ENCODE peak calls at places on chromosomes 13 and 19, in five cellular contexts. One of them, this sample, is unnamed.
A peak's percentile ranks its signal among the peaks of the same experiment; 100 is the strongest.

GRCh38 chr13:110263906-110264305 is 43.1 kb downstream of the COL4A1 start:
- DNase-seq in H1: peak; percentile 44
- DNase-seq in NT2/D1: no peak
- DNase-seq in GM12878: no peak
- DNase-seq in HepG2: no peak
- DNase-seq in this sample: no peak

GRCh38 chr19:32318884-32319520 is 26.4 kb upstream of the ZNF507 start:
- DNase-seq in HepG2: no peak
- DNase-seq in H1: peak; percentile 73
- DNase-seq in GM12878: no peak
- DNase-seq in NT2/D1: peak; percentile 42
- DNase-seq in this sample: peak; percentile 60

GRCh38 chr13:48595330-48596127 is 58.2 kb upstream of the CYSLTR2 start:
- DNase-seq in HepG2: peak; percentile 79
- DNase-seq in NT2/D1: no peak
- DNase-seq in GM12878: no peak
- DNase-seq in H1: peak; percentile 50
- DNase-seq in this sample: peak; percentile 36

GRCh38 chr13:114009590-114010400 is 35.9 kb upstream of the C13orf46 start:
- DNase-seq in H1: no peak
- DNase-seq in GM12878: no peak
- DNase-seq in HepG2: no peak
- DNase-seq in NT2/D1: no peak
- DNase-seq in this sample: no peak

GRCh38 chr19:10068205-10068604 is 17.9 kb upstream of the SHFL start:
- DNase-seq in NT2/D1: no peak
- DNase-seq in GM12878: no peak
- DNase-seq in H1: no peak
- DNase-seq in HepG2: no peak
- DNase-seq in this sample: no peak

GRCh38 chr13:46810440-46810839 is 13.5 kb upstream of the ESD start:
- DNase-seq in GM12878: no peak
- DNase-seq in H1: no peak
- DNase-seq in NT2/D1: no peak
- DNase-seq in HepG2: no peak
- DNase-seq in this sample: no peak

GRCh38 chr13:104594801-104595200 is 1528.6 kb upstream of the SLC10A2 start:
- DNase-seq in H1: no peak
- DNase-seq in HepG2: no peak
- DNase-seq in NT2/D1: no peak
- DNase-seq in GM12878: no peak
- DNase-seq in this sample: no peak

GRCh38 chr13:49731766-49732165 is 40.5 kb upstream of the EBPL start:
- DNase-seq in H1: no peak
- DNase-seq in HepG2: no peak
- DNase-seq in NT2/D1: no peak
- DNase-seq in GM12878: no peak
- DNase-seq in this sample: no peak

GRCh38 chr13:30791354-30791921 is 56.1 kb downstream of the ALOX5AP start:
- DNase-seq in GM12878: no peak
- DNase-seq in H1: no peak
- DNase-seq in HepG2: no peak
- DNase-seq in NT2/D1: no peak
- DNase-seq in this sample: no peak

GRCh38 chr19:43674630-43674982 is 4.6 kb upstream of the PLAUR start:
- DNase-seq in H1: no peak
- DNase-seq in NT2/D1: no peak
- DNase-seq in HepG2: no peak
- DNase-seq in GM12878: no peak
- DNase-seq in this sample: no peak

GRCh38 chr19:15557223-15557622 is 48.9 kb downstream of the CYP4F22 start:
- DNase-seq in GM12878: no peak
- DNase-seq in HepG2: no peak
- DNase-seq in H1: no peak
- DNase-seq in NT2/D1: no peak
- DNase-seq in this sample: no peak

GRCh38 chr13:95614641-95615245 is 29.8 kb downstream of the DZIP1 start:
- DNase-seq in GM12878: no peak
- DNase-seq in NT2/D1: no peak
- DNase-seq in HepG2: no peak
- DNase-seq in H1: no peak
- DNase-seq in this sample: no peak

GRCh38 chr13:42836930-42837329 is 55.5 kb downstream of the FAM216B start:
- DNase-seq in HepG2: no peak
- DNase-seq in NT2/D1: no peak
- DNase-seq in GM12878: no peak
- DNase-seq in H1: no peak
- DNase-seq in this sample: peak; percentile 19

GRCh38 chr19:55493052-55493649 is 4.9 kb downstream of the SSC5D start:
- DNase-seq in H1: no peak
- DNase-seq in HepG2: no peak
- DNase-seq in NT2/D1: no peak
- DNase-seq in GM12878: no peak
- DNase-seq in this sample: no peak

GRCh38 chr13:73168226-73168992 is 109.6 kb downstream of the KLF5 start:
- DNase-seq in NT2/D1: no peak
- DNase-seq in H1: no peak
- DNase-seq in GM12878: no peak
- DNase-seq in HepG2: no peak
- DNase-seq in this sample: no peak

GRCh38 chr13:75432811-75433244 is 49.1 kb downstream of the TBC1D4 start:
- DNase-seq in H1: no peak
- DNase-seq in HepG2: no peak
- DNase-seq in NT2/D1: no peak
- DNase-seq in GM12878: no peak
- DNase-seq in this sample: no peak

GRCh38 chr19:48400018-48400742 is 6.7 kb downstream of the GRIN2D start:
- DNase-seq in NT2/D1: no peak
- DNase-seq in GM12878: no peak
- DNase-seq in H1: peak; percentile 88
- DNase-seq in HepG2: peak; percentile 50
- DNase-seq in this sample: peak; percentile 81

GRCh38 chr13:69589531-69589930 is 518.1 kb upstream of the ATXN8OS start:
- DNase-seq in H1: no peak
- DNase-seq in NT2/D1: no peak
- DNase-seq in GM12878: no peak
- DNase-seq in HepG2: no peak
- DNase-seq in this sample: no peak

GRCh38 chr13:69580255-69580654 is 527.4 kb upstream of the ATXN8OS start:
- DNase-seq in HepG2: no peak
- DNase-seq in NT2/D1: peak; percentile 6
- DNase-seq in H1: no peak
- DNase-seq in GM12878: no peak
- DNase-seq in this sample: no peak

GRCh38 chr13:69591437-69591836 is 516.2 kb upstream of the ATXN8OS start:
- DNase-seq in GM12878: no peak
- DNase-seq in HepG2: no peak
- DNase-seq in H1: no peak
- DNase-seq in NT2/D1: no peak
- DNase-seq in this sample: no peak

GRCh38 chr13:69585656-69586055 is 522.0 kb upstream of the ATXN8OS start:
- DNase-seq in GM12878: no peak
- DNase-seq in HepG2: no peak
- DNase-seq in NT2/D1: no peak
- DNase-seq in H1: no peak
- DNase-seq in this sample: no peak
- TF ChIP-seq SUZ12 in GM12878: no peak
- TF ChIP-seq SUZ12 in HepG2: no peak
- TF ChIP-seq SUZ12 in NT2/D1: no peak
- TF ChIP-seq SUZ12 in H1: no peak
- TF ChIP-seq SUZ12 in this sample: no peak

DNA sequence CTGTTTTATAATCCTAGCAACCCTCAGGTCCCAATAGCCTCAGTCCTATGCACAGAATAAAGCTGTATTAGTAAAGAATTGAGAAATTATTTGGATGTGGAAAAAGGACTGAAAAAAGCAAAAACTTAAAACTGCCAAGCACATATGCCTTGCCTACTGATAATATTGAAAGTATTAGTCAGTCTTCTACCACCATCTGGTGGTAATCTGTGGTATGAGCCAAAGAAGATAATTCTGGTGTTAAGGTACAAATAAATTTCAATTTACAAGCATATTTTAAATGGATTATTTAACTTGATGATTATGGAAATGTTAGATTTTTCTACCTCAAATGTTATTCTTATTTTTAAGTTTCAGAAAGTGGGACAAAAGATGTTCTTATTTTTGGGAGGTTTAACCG is 460.3 kb upstream of the KLHL1 start:
- DNase-seq in H1: no peak
- DNase-seq in GM12878: peak; percentile 5
- DNase-seq in HepG2: peak; percentile 25
- DNase-seq in NT2/D1: peak; percentile 5
- DNase-seq in this sample: peak; percentile 64
- TF ChIP-seq SUZ12 in H1: no peak
- TF ChIP-seq SUZ12 in GM12878: no peak
- TF ChIP-seq SUZ12 in HepG2: no peak
- TF ChIP-seq SUZ12 in NT2/D1: no peak
- TF ChIP-seq SUZ12 in this sample: no peak

GRCh38 chr13:35791191-35791902 is 314.9 kb upstream of the MAB21L1 start:
- DNase-seq in H1: no peak
- DNase-seq in NT2/D1: no peak
- DNase-seq in GM12878: no peak
- DNase-seq in HepG2: no peak
- DNase-seq in this sample: no peak
- TF ChIP-seq SUZ12 in H1: no peak
- TF ChIP-seq SUZ12 in NT2/D1: no peak
- TF ChIP-seq SUZ12 in GM12878: no peak
- TF ChIP-seq SUZ12 in HepG2: no peak
- TF ChIP-seq SUZ12 in this sample: no peak

DNA sequence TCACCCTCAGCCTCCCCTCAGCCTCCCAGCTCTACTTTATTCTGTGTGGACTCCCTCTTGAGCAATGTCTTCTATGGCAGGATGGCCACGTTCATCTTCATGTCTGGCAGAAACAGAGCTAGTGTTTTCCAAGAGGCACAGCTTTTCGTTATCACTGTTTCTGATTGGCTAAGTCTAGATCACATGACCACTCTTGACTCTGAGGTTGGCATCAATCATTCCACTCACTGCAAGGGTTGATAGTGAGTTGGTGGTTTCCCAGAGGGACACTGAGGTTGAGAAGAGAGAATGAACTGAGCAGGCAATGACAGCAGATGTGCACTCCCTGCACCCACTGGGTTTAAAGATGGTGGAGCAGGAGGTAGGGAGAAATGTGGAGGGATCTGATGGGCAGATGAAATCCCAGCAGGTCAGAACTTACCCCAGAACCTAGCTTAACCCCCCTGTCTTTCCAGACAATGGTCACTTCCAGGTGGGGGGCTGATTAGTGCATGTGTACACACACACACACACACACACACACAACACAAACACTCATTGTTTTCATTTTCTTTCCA is 26.3 kb upstream of the UQCRFS1 start:
- DNase-seq in H1: no peak
- DNase-seq in GM12878: no peak
- DNase-seq in HepG2: no peak
- DNase-seq in NT2/D1: no peak
- DNase-seq in this sample: no peak
- TF ChIP-seq SUZ12 in H1: no peak
- TF ChIP-seq SUZ12 in GM12878: no peak
- TF ChIP-seq SUZ12 in HepG2: no peak
- TF ChIP-seq SUZ12 in NT2/D1: no peak
- TF ChIP-seq SUZ12 in this sample: no peak

GRCh38 chr19:12047868-12048267 is 4.9 kb downstream of the ZNF878 start:
- DNase-seq in GM12878: no peak
- DNase-seq in H1: no peak
- DNase-seq in HepG2: peak; percentile 57
- DNase-seq in NT2/D1: no peak
- DNase-seq in this sample: no peak

GRCh38 chr19:12052057-12052570 is 647 bp downstream of the ZNF878 start:
- DNase-seq in GM12878: no peak
- DNase-seq in HepG2: no peak
- DNase-seq in H1: no peak
- DNase-seq in NT2/D1: no peak
- DNase-seq in this sample: no peak

GRCh38 chr19:12055784-12056183 is 3.0 kb upstream of the ZNF878 start:
- DNase-seq in NT2/D1: no peak
- DNase-seq in HepG2: no peak
- DNase-seq in GM12878: no peak
- DNase-seq in H1: no peak
- DNase-seq in this sample: no peak

GRCh38 chr19:12052571-12053169 is at the start of gene ZNF878:
- DNase-seq in H1: peak; percentile 97
- DNase-seq in NT2/D1: peak; percentile 98
- DNase-seq in GM12878: peak; percentile 67
- DNase-seq in HepG2: peak; percentile 97
- DNase-seq in this sample: no peak
- TF ChIP-seq SUZ12 in H1: no peak
- TF ChIP-seq SUZ12 in NT2/D1: no peak
- TF ChIP-seq SUZ12 in GM12878: no peak
- TF ChIP-seq SUZ12 in HepG2: no peak
- TF ChIP-seq SUZ12 in this sample: no peak

GRCh38 chr13:25172303-25172630 is 179 bp upstream of the AMER2 start:
- DNase-seq in GM12878: no peak
- DNase-seq in NT2/D1: no peak
- DNase-seq in HepG2: no peak
- DNase-seq in H1: no peak
- DNase-seq in this sample: no peak

GRCh38 chr13:25170554-25171107 is 1.5 kb downstream of the AMER2 start:
- DNase-seq in GM12878: no peak
- DNase-seq in HepG2: no peak
- DNase-seq in H1: peak; percentile 73
- DNase-seq in NT2/D1: no peak
- DNase-seq in this sample: peak; percentile 20

GRCh38 chr13:25171170-25171516 is 945 bp downstream of the AMER2 start:
- DNase-seq in H1: no peak
- DNase-seq in NT2/D1: no peak
- DNase-seq in GM12878: no peak
- DNase-seq in HepG2: no peak
- DNase-seq in this sample: no peak

GRCh38 chr13:25169951-25170553 is 2.0 kb downstream of the AMER2 start:
- DNase-seq in H1: no peak
- DNase-seq in GM12878: no peak
- DNase-seq in HepG2: no peak
- DNase-seq in NT2/D1: no peak
- DNase-seq in this sample: no peak

DNA sequence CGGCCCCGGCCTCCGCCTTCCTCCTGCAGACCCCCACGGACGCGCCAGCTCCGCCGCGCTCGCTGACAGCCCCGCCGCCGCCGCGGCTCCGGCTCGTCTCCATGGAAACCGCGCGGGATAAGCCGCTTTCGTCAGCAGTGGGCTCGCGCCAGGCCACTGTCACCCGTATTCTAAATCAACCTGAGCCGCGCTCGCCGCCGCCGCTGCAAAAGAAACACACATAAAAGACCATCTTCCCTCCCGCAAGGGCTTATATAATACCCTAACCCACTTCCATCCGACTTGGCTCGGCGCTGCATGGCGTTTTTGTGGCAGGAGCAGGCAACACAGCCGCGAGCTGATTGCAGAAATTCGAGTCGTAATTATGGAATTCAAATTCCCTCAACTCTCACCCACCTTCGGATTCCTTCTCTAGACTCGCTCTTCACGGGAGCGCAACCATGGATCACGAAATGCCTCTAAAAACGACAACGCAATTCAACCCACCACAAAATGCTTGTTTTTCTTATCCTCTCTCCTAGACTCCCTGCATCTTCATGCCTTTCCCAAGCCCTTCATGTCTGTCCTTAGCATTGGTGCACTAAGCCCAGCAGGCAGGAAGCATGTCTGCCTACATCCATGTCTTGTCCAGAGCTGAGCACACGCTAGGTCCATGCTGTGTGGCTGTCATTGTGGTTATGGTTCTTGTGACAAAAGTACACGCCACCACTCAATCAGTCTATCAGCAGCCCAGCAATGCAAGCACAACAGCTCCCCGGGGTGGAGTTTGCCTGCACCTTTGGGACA is at the start of gene AMER2:
- DNase-seq in H1: peak; percentile 64
- DNase-seq in NT2/D1: no peak
- DNase-seq in HepG2: no peak
- DNase-seq in GM12878: no peak
- DNase-seq in this sample: peak; percentile 33
- TF ChIP-seq SUZ12 in H1: peak; percentile 85
- TF ChIP-seq SUZ12 in NT2/D1: no peak
- TF ChIP-seq SUZ12 in HepG2: no peak
- TF ChIP-seq SUZ12 in GM12878: peak; percentile 82
- TF ChIP-seq SUZ12 in this sample: no peak

This sample was measured in HEK293T.